ENCODE peak calls at places on chromosomes 4 and X, in four cellular contexts. P is HepG2, M is SK-N-SH, W is IMR-90. S is an unnamed sample.

GRCh38 chrX:9858080-9858479 is 71.9 kb downstream of the SHROOM2 start:
- DNase-seq in M (no peak), W (no peak), P (no peak), S (no peak)

GRCh38 chr4:149884046-149884445 is 68.4 kb upstream of the IQCM start:
- DNase-seq in P (no peak), W (no peak), M (no peak), S (no peak)

GRCh38 chrX:123173833-123174232 is 10.2 kb upstream of the GRIA3 start:
- DNase-seq in M (peak; percentile 12), P (no peak), W (no peak), S (peak; percentile 47)

GRCh38 chr4:31193516-31193915 is 473.3 kb downstream of the PCDH7 start:
- DNase-seq in M (no peak), W (no peak), P (no peak), S (no peak)

GRCh38 chrX:9272166-9272565 is 192.7 kb upstream of the TBL1X start:
- DNase-seq in P (no peak), W (no peak), M (no peak), S (no peak)

GRCh38 chr4:11343536-11343935 is 85.2 kb downstream of the HS3ST1 start:
- DNase-seq in M (no peak), W (no peak), P (no peak), S (no peak)

GRCh38 chrX:25131055-25131454 is 115.3 kb upstream of the ARX start:
- DNase-seq in P (no peak), W (peak; percentile 3), M (no peak), S (no peak)

GRCh38 chr4:142719854-142720541 is 126.1 kb downstream of the INPP4B start:
- DNase-seq in W (peak; percentile 21), M (peak; percentile 45), P (no peak), S (peak; percentile 28)

GRCh38 chrX:152138388-152138784 is at the start of gene MAGEA10:
- DNase-seq in W (no peak), P (no peak), M (no peak), S (no peak)

GRCh38 chr4:5635826-5636196 is 72.5 kb downstream of the EVC2 start:
- DNase-seq in P (no peak), M (no peak), W (peak; percentile 87), S (no peak)

GRCh38 chr4:184968784-184969201 is 49.5 kb upstream of the HELT start:
- DNase-seq in P (no peak), W (no peak), M (no peak), S (no peak)

GRCh38 chr4:123244233-123244632 is 152.4 kb upstream of the SPRY1 start:
- DNase-seq in W (peak; percentile 65), M (no peak), P (no peak), S (no peak)

GRCh38 chr4:80540785-80541469 is 205.4 kb downstream of the CFAP299 start:
- DNase-seq in M (no peak), P (no peak), W (peak; percentile 55), S (no peak)

GRCh38 chr4:19146038-19146437 is 1105.7 kb upstream of the SLIT2 start:
- DNase-seq in M (no peak), P (no peak), W (no peak), S (no peak)

GRCh38 chrX:31039327-31039711 is 32.5 kb downstream of the FTHL17 start:
- DNase-seq in M (no peak), P (no peak), W (no peak), S (no peak)

GRCh38 chr4:41935652-41936021 is 408 bp downstream of the TMEM33 start:
- DNase-seq in M (no peak), W (peak; percentile 10), P (peak; percentile 63), S (peak; percentile 13)

GRCh38 chrX:36160056-36160455 is 240.5 kb downstream of the CFAP47 start:
- DNase-seq in W (no peak), P (no peak), M (no peak), S (no peak)

GRCh38 chr4:20652226-20652836 is 47.9 kb upstream of the PACRGL start:
- DNase-seq in P (no peak), W (no peak), M (no peak), S (peak; percentile 12)

GRCh38 chr4:83568057-83568456 is 32.1 kb downstream of the GPAT3 start:
- DNase-seq in M (no peak), W (no peak), P (no peak), S (no peak)

GRCh38 chrX:9665113-9665512 is 100.5 kb downstream of the GPR143 start:
- DNase-seq in W (no peak), M (no peak), P (no peak), S (no peak)

GRCh38 chr4:135124196-135124595 is 922.6 kb upstream of the PABPC4L start:
- DNase-seq in M (no peak), W (no peak), P (no peak), S (no peak)

GRCh38 chr4:55157559-55158277 is 32.3 kb upstream of the KDR start:
- DNase-seq in M (no peak), P (no peak), W (no peak), S (no peak)

GRCh38 chr4:125836597-125837195 is 521.9 kb downstream of the FAT4 start:
- DNase-seq in W (peak; percentile 57), P (no peak), M (peak; percentile 39), S (no peak)

GRCh38 chrX:27633328-27633727 is 43.2 kb downstream of the DCAF8L2 start:
- DNase-seq in W (no peak), M (no peak), P (no peak), S (no peak)

GRCh38 chr4:167897116-167897515 is 195.2 kb upstream of the ANXA10 start:
- DNase-seq in W (peak; percentile 63), M (peak; percentile 15), P (peak; percentile 29), S (no peak)

GRCh38 chrX:16436348-16437188 is 213.4 kb upstream of the S100G start:
- DNase-seq in M (peak; percentile 55), W (peak; percentile 75), P (peak; percentile 44), S (peak; percentile 48)

GRCh38 chrX:6813836-6814370 is 279.0 kb upstream of the VCX3A start:
- DNase-seq in P (no peak), W (no peak), M (no peak), S (no peak)

GRCh38 chr4:13907255-13907751 is 279.8 kb upstream of the BOD1L1 start:
- DNase-seq in P (peak; percentile 47), M (no peak), W (peak; percentile 99), S (peak; percentile 19)

GRCh38 chr4:111296466-111296865 is 673.6 kb upstream of the PITX2 start:
- DNase-seq in P (no peak), M (no peak), W (no peak), S (no peak)

GRCh38 chr4:1898007-1898406 is 26.8 kb downstream of the NSD2 start:
- DNase-seq in P (no peak), W (no peak), M (no peak), S (no peak)

GRCh38 chr4:1896658-1896991 is 25.4 kb downstream of the NSD2 start:
- DNase-seq in M (no peak), P (no peak), W (no peak), S (no peak)

GRCh38 chr4:1898681-1899080 is 27.5 kb downstream of the NSD2 start:
- DNase-seq in M (no peak), W (no peak), P (no peak), S (no peak)

GRCh38 chr4:1895489-1895888 is 24.3 kb downstream of the NSD2 start:
- DNase-seq in P (no peak), M (no peak), W (no peak), S (no peak)

DNA sequence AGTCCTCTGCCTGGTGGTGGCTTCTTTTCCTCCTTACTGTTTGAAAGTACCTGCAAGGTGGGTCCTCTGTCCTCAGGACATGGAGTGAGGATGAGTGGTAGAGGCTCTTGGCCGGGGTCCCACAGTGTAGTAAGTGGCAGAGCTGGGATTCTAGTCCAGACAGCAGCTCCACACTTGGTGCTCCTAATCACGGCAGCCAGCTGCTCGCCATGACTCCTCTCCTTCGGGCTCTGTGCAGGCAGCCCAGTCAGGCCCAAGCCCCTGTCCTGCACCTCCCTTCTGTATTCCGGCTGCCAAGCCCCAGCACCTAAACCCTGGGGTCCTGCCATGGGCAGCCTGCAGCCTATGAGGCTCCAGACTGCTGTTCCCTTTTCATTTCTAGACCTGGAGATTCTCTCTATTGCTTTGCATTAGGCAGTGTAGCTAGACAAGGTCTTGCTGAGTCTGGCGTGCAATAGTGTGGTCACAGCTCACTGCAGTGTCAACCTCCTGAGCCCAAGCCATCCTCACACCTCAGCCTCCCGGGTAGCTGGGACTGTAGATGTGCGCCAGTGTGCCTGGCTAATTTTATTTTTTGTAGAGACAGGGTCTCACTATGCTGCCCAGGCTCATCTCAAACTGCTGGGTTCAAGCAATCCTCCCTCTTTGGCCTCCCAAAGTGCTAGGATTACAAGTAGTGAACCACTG is 24.9 kb downstream of the NSD2 start:
- DNase-seq in W (no peak), P (no peak), M (no peak), S (no peak)
- H4K20me1 ChIP-seq in W (peaks cover 70% of the 10 kb centered on the region), P (peaks cover 23% of the 10 kb centered on the region), M (peaks cover 87% of the 10 kb centered on the region), S (peaks cover 50% of the 10 kb centered on the region)

GRCh38 chr4:7190668-7191545 is 1.4 kb upstream of the SORCS2 start:
- DNase-seq in P (no peak), W (no peak), M (no peak), S (no peak)

GRCh38 chr4:7194251-7195137 is 2.2 kb downstream of the SORCS2 start:
- DNase-seq in P (no peak), W (no peak), M (peak; percentile 69), S (no peak)

GRCh38 chr4:7191546-7192251 is 639 bp upstream of the SORCS2 start:
- DNase-seq in M (no peak), P (no peak), W (no peak), S (no peak)

GRCh38 chr4:7193040-7193958 is 961 bp downstream of the SORCS2 start:
- DNase-seq in M (peak; percentile 68), W (no peak), P (no peak), S (no peak)

DNA sequence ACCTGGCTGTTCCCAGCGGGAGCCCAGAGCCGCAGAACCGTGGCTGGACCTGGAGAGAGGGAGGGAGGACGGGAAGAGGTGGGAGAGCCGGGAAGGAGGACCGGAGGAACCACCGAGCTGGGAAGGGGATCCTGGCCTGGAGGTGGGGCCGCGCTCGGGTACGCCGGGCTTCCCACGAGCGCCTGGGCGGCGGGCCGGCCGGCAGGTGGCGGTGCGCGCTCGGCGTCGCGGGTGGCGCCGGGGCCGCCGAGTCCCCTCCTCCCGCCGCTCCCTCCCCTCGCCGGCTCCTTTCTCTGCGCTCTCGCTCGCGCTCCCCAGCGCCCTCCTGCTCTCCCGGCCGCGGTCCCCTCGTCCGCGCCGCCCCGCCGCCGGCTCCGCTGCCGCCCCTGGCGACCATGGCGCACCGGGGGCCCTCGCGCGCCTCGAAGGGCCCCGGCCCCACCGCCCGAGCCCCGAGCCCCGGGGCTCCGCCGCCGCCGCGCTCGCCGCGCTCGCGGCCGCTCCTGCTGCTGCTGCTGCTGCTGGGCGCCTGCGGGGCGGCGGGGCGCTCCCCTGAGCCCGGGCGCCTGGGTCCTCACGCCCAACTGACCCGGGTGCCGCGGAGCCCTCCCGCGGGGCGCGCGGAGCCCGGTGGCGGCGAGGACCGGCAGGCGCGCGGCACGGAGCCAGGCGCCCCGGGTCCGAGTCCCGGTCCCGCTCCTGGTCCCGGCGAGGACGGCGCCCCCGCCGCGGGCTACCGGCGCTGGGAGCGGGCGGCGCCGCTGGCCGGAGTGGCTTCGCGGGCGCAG is at the start of gene SORCS2:
- DNase-seq in P (peak; percentile 12), W (peak; percentile 39), M (peak; percentile 95), S (no peak)
- H3K27me3 ChIP-seq in P (peaks cover 87% of the 10 kb centered on the region), W (peaks cover 85% of the 10 kb centered on the region), M (peaks cover 53% of the 10 kb centered on the region), S (peaks cover 80% of the 10 kb centered on the region)

GRCh38 chrX:130001893-130002292 is 19.5 kb downstream of the BCORL1 start:
- DNase-seq in P (no peak), M (no peak), W (no peak), S (no peak)
- H4K20me1 ChIP-seq in P (no peaks in the 10 kb centered on the region), M (no peaks in the 10 kb centered on the region), W (no peaks in the 10 kb centered on the region), S (no peaks in the 10 kb centered on the region)

DNA sequence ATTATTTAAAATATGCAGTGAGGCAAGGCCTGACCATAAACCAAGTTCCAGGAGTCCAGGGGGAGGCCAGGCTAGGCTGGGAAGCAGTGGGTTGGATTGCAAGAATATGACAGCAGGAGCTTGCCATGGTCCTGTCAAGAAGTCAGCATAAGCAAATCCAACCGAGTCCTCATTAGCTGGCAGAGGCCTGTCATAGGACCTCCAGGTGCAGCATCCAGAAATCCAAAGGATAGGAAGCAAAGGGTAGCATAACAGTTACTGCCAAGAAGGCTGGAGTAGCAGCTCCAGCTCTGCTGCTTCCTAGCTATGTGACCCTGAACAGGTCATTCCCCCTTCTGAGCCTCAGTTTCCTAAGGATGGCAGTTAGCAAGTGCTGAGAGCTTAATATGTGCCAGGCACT is 13.4 kb downstream of the PJA1 start:
- DNase-seq in W (no peak), P (no peak), M (no peak), S (no peak)
- H3K27me3 ChIP-seq in W (peaks cover 12% of the 10 kb centered on the region), P (no peaks in the 10 kb centered on the region), M (no peaks in the 10 kb centered on the region), S (no peaks in the 10 kb centered on the region)

S was measured in MM.1S.